ENCODE peak calls at places on chromosomes 5 and 9, in five cellular contexts. V is stimulated activated CD4-positive, alpha-beta T cell treated with anti-CD3 and anti-CD28 coated beads, TNF-alpha, amount 100 ng/mL, for 1 hour; R is frontal cortex; N is kidney epithelial cell; G is fibroblast of lung. S is an unnamed sample.

GRCh38 chr5:95600557-95600956 is 19.3 kb upstream of the GPR150 start:
- DNase-seq in V (no peak), R (no peak), N (no peak), G (peak), S (no peak)

GRCh38 chr5:14202462-14202861 is 59.3 kb downstream of the TRIO start:
- DNase-seq in V (no peak), R (no peak), N (no peak), G (peak), S (no peak)

GRCh38 chr5:113950186-113950585 is 411.7 kb upstream of the KCNN2 start:
- DNase-seq in V (no peak), R (no peak), N (no peak), G (no peak), S (no peak)

GRCh38 chr5:134427540-134428041 is 15.9 kb upstream of the CDKN2AIPNL start:
- DNase-seq in V (no peak), R (no peak), N (no peak), G (no peak), S (no peak)

GRCh38 chr9:136900556-136900955 is 14.2 kb downstream of the TRAF2 start:
- DNase-seq in V (no peak), R (no peak), N (no peak), G (no peak), S (no peak)

GRCh38 chr5:108876451-108876850 is 128.8 kb downstream of the FER start:
- DNase-seq in V (no peak), R (no peak), N (no peak), G (no peak), S (no peak)

GRCh38 chr9:114008667-114009410 is 69.3 kb downstream of the AMBP start:
- DNase-seq in V (no peak), R (no peak), N (no peak), G (no peak), S (no peak)

GRCh38 chr5:73278693-73279092 is 105.7 kb downstream of the TMEM174 start:
- DNase-seq in V (no peak), R (no peak), N (no peak), G (no peak), S (no peak)

GRCh38 chr9:128251701-128252100 is 24.1 kb downstream of the GOLGA2 start:
- DNase-seq in V (no peak), R (no peak), N (no peak), G (peak), S (no peak)

GRCh38 chr9:5186416-5187169 is 1.2 kb upstream of the INSL6 start:
- DNase-seq in V (peak), R (peak), N (peak), G (peak), S (peak)

GRCh38 chr5:68377733-68378132 is 162.2 kb downstream of the PIK3R1 start:
- DNase-seq in V (no peak), R (no peak), N (no peak), G (no peak), S (no peak)

GRCh38 chr9:88258587-88258986 is 120.3 kb upstream of the SPATA31C2 start:
- DNase-seq in V (no peak), R (no peak), N (no peak), G (peak), S (no peak)

GRCh38 chr5:74017786-74018211 is 391.8 kb downstream of the ARHGEF28 start:
- DNase-seq in V (no peak), R (peak), N (peak), G (peak), S (no peak)

GRCh38 chr9:127567119-127567897 is 44.8 kb upstream of the STXBP1 start:
- DNase-seq in V (no peak), R (no peak), N (no peak), G (peak), S (no peak)

GRCh38 chr5:78560000-78560399 is 88.6 kb downstream of the LHFPL2 start:
- DNase-seq in V (no peak), R (no peak), N (no peak), G (no peak), S (no peak)

GRCh38 chr5:116564756-116565593 is 9.6 kb downstream of the SEMA6A start:
- DNase-seq in V (no peak), R (no peak), N (no peak), G (no peak), S (no peak)

GRCh38 chr5:34859253-34859652 is 20.3 kb downstream of the TTC23L start:
- DNase-seq in V (no peak), R (no peak), N (no peak), G (no peak), S (no peak)

GRCh38 chr5:172420215-172420934 is 34.0 kb downstream of the SH3PXD2B start:
- DNase-seq in V (no peak), R (no peak), N (no peak), G (peak), S (no peak)

GRCh38 chr5:103444333-103445038 is 118.1 kb downstream of the NUDT12 start:
- DNase-seq in V (no peak), R (no peak), N (no peak), G (no peak), S (no peak)

GRCh38 chr9:132037470-132037869 is 42.2 kb downstream of the MED27 start:
- DNase-seq in V (no peak), R (no peak), N (no peak), G (no peak), S (no peak)

GRCh38 chr9:14608521-14608920 is 84.7 kb downstream of the ZDHHC21 start:
- DNase-seq in V (no peak), R (no peak), N (no peak), G (no peak), S (no peak)

GRCh38 chr5:112270299-112271293 is 148.5 kb downstream of the EPB41L4A start:
- DNase-seq in V (no peak), R (no peak), N (no peak), G (no peak), S (no peak)

GRCh38 chr5:146947181-146947941 is 68.8 kb upstream of the PPP2R2B start:
- DNase-seq in V (no peak), R (no peak), N (no peak), G (no peak), S (no peak)

GRCh38 chr9:17519761-17520160 is 59.1 kb upstream of the SH3GL2 start:
- DNase-seq in V (no peak), R (no peak), N (no peak), G (no peak), S (no peak)

GRCh38 chr5:55226027-55226933 is 835 bp downstream of the MCIDAS start:
- DNase-seq in V (no peak), R (peak), N (no peak), G (peak), S (no peak)

GRCh38 chr9:133701321-133701980 is 36.7 kb downstream of the SARDH start:
- DNase-seq in V (no peak), R (no peak), N (no peak), G (no peak), S (no peak)

GRCh38 chr5:149639718-149640117 is 58.4 kb downstream of the ARHGEF37 start:
- DNase-seq in V (no peak), R (no peak), N (no peak), G (no peak), S (no peak)

GRCh38 chr5:39760385-39761198 is 335.8 kb upstream of the DAB2 start:
- DNase-seq in V (no peak), R (no peak), N (peak), G (peak), S (no peak)

GRCh38 chr5:138352722-138353549 is 451 bp downstream of the KDM3B start:
- DNase-seq in V (peak), R (peak), N (no peak), G (peak), S (peak)

GRCh38 chr5:88827997-88828396 is 55.0 kb downstream of the MEF2C start:
- DNase-seq in V (no peak), R (no peak), N (no peak), G (peak), S (no peak)

GRCh38 chr5:173888473-173889135 is 455 bp downstream of the CPEB4 start:
- DNase-seq in V (no peak), R (no peak), N (no peak), G (no peak), S (no peak)

GRCh38 chr9:93900971-93901861 is 53.9 kb downstream of the BARX1 start:
- DNase-seq in V (no peak), R (no peak), N (no peak), G (no peak), S (no peak)

GRCh38 chr5:136020383-136021015 is 8.3 kb upstream of the TGFBI start:
- DNase-seq in V (no peak), R (no peak), N (peak), G (peak), S (no peak)